ENCODE peak calls at places on chromosomes 3 and 15, in five cellular contexts. U is NB4, M is gastrocnemius medialis, X is WERI-Rb-1, A is AG09319. T is an unnamed sample.

GRCh38 chr3:25040739-25041138 is 387.3 kb upstream of the RARB start:
- DNase-seq in A (no peak), U (no peak), M (no peak), X (no peak), T (no peak)

GRCh38 chr15:49187537-49188245 is 17.6 kb downstream of the GALK2 start:
- DNase-seq in U (no peak), A (no peak), X (no peak), M (no peak), T (no peak)

GRCh38 chr3:106819445-106819844 is 557.8 kb upstream of the CCDC54 start:
- DNase-seq in U (no peak), X (no peak), A (no peak), M (no peak), T (no peak)

GRCh38 chr3:32703491-32703968 is 18.5 kb downstream of the CNOT10 start:
- DNase-seq in X (no peak), M (no peak), A (peak), U (no peak), T (no peak)

GRCh38 chr3:171428321-171428787 is 31.9 kb downstream of the TNIK start:
- DNase-seq in U (peak), A (no peak), X (no peak), M (no peak), T (no peak)

GRCh38 chr3:23734481-23734880 is 71.3 kb upstream of the UBE2E1 start:
- DNase-seq in X (no peak), A (no peak), U (no peak), M (no peak), T (no peak)

GRCh38 chr3:187130346-187131066 is 8.8 kb downstream of the RPL39L start:
- DNase-seq in A (no peak), M (no peak), U (no peak), X (no peak), T (no peak)

GRCh38 chr15:53559364-53560253 is 199.9 kb downstream of the WDR72 start:
- DNase-seq in A (no peak), M (no peak), U (no peak), X (no peak), T (no peak)

GRCh38 chr3:126375835-126376331 is 18.7 kb upstream of the KLF15 start:
- DNase-seq in A (no peak), U (no peak), M (no peak), X (no peak), T (peak)

GRCh38 chr3:15097889-15098288 is 1.1 kb downstream of the RBSN start:
- DNase-seq in A (no peak), M (no peak), X (no peak), U (peak), T (no peak)

GRCh38 chr3:129182390-129183180 is 1.1 kb downstream of the CNBP start:
- DNase-seq in M (no peak), A (no peak), U (peak), X (no peak), T (no peak)

GRCh38 chr3:41224120-41224806 is 25.0 kb downstream of the CTNNB1 start:
- DNase-seq in X (no peak), A (peak), M (no peak), U (no peak), T (no peak)

GRCh38 chr3:37768107-37768809 is 93.4 kb upstream of the CTDSPL start:
- DNase-seq in X (no peak), M (no peak), A (peak), U (no peak), T (no peak)

GRCh38 chr3:189961525-189962161 is 159.1 kb downstream of the P3H2 start:
- DNase-seq in X (peak), A (peak), M (peak), U (peak), T (peak)

GRCh38 chr15:37134699-37135131 is 34.4 kb upstream of the MEIS2 start:
- DNase-seq in U (peak), X (peak), A (no peak), M (no peak), T (no peak)

GRCh38 chr3:52846427-52846983 is 11.7 kb upstream of the MUSTN1 start:
- DNase-seq in A (no peak), U (no peak), X (peak), M (no peak), T (peak)

GRCh38 chr3:139758654-139759291 is 81.0 kb upstream of the NMNAT3 start:
- DNase-seq in X (peak), A (peak), M (no peak), U (no peak), T (no peak)

GRCh38 chr3:138774529-138775253 is 60.0 kb downstream of the PIK3CB start:
- DNase-seq in A (peak), U (peak), X (no peak), M (peak), T (no peak)

GRCh38 chr15:44676676-44677075 is 13.2 kb upstream of the SPG11 start:
- DNase-seq in X (no peak), A (no peak), M (no peak), U (no peak), T (no peak)

GRCh38 chr3:136093771-136094170 is 102.4 kb downstream of the MSL2 start:
- DNase-seq in M (no peak), U (no peak), A (no peak), X (no peak), T (no peak)

GRCh38 chr3:176566757-176567156 is 630.5 kb downstream of the TBL1XR1 start:
- DNase-seq in U (no peak), M (no peak), A (no peak), X (no peak), T (no peak)

GRCh38 chr3:51950899-51951298 is 4.3 kb upstream of the GPR62 start:
- DNase-seq in X (no peak), A (no peak), M (no peak), U (no peak), T (no peak)

GRCh38 chr3:131716943-131717342 is 214.2 kb upstream of the MRPL3 start:
- DNase-seq in A (no peak), U (no peak), X (no peak), M (no peak), T (no peak)

GRCh38 chr3:127888564-127889107 is 26.4 kb upstream of the KBTBD12 start:
- DNase-seq in M (no peak), A (no peak), U (no peak), X (peak), T (peak)

GRCh38 chr3:94522488-94522887 is 459.6 kb downstream of the NSUN3 start:
- DNase-seq in M (no peak), U (no peak), X (no peak), A (no peak), T (no peak)

GRCh38 chr15:24878153-24878552 is 76.6 kb upstream of the SNRPN start:
- DNase-seq in M (peak), A (no peak), U (no peak), X (peak), T (peak)

GRCh38 chr3:14007006-14007405 is 117.7 kb downstream of the CHCHD4 start:
- DNase-seq in U (no peak), M (no peak), A (no peak), X (no peak), T (no peak)

GRCh38 chr15:61479601-61480000 is 250.5 kb upstream of the RORA start:
- DNase-seq in U (no peak), M (no peak), A (no peak), X (no peak), T (no peak)

GRCh38 chr3:5231067-5231466 is 43.6 kb downstream of the EDEM1 start:
- DNase-seq in U (no peak), M (no peak), A (no peak), X (no peak), T (no peak)

GRCh38 chr15:94205366-94205765 is 26.0 kb upstream of the MCTP2 start:
- DNase-seq in A (peak), X (no peak), M (no peak), U (peak), T (no peak)

GRCh38 chr3:27561591-27561990 is 77.4 kb upstream of the SLC4A7 start:
- DNase-seq in X (no peak), M (no peak), A (no peak), U (no peak), T (no peak)

DNA sequence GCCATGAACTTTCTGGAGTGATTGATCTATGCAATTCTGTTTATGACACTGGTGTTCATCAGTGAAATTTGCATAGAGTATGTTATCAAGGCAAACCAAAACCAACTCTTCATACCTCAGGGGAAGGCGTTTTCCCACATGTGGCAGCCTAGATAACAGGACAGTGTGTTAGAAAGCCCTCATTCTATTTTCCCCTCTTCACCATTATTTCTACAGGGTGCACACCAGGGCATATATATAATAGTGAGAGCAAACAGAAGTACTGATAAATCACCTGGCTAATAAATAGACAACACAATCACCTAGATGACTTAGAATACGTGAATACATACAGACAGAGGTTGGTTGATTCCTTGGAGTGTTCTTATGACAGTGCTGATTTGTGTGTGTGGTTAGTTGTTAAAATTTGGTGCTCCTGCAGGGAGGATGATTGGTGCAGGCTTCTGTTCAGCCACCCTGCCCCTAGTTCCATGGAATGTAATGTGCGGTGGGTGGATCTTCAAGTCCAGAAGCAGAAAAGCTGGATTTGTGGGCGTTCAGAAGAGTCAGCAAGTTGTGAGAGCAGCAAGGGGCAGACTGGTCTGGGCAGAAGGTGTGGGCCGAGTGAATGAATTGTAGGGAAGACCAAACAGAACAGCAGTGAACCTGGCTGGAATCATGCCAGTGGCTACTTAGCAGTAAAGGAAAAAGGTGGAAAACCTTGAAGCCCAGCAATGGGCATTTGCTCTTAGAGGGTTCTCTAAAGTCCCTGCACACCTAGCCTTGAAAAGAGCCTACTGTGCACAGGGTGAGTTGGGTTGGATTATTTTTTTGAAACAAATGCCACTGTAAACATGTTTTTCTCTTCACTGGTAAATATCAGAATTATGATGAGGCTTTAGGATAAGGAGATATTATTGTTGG is 11.7 kb upstream of the RARRES1 start:
- DNase-seq in M (no peak), A (no peak), X (no peak), U (no peak), T (no peak)
- TF ChIP-seq CTCF in M (no peak), A (no peak), X (no peak), U (no peak), T (no peak)

DNA sequence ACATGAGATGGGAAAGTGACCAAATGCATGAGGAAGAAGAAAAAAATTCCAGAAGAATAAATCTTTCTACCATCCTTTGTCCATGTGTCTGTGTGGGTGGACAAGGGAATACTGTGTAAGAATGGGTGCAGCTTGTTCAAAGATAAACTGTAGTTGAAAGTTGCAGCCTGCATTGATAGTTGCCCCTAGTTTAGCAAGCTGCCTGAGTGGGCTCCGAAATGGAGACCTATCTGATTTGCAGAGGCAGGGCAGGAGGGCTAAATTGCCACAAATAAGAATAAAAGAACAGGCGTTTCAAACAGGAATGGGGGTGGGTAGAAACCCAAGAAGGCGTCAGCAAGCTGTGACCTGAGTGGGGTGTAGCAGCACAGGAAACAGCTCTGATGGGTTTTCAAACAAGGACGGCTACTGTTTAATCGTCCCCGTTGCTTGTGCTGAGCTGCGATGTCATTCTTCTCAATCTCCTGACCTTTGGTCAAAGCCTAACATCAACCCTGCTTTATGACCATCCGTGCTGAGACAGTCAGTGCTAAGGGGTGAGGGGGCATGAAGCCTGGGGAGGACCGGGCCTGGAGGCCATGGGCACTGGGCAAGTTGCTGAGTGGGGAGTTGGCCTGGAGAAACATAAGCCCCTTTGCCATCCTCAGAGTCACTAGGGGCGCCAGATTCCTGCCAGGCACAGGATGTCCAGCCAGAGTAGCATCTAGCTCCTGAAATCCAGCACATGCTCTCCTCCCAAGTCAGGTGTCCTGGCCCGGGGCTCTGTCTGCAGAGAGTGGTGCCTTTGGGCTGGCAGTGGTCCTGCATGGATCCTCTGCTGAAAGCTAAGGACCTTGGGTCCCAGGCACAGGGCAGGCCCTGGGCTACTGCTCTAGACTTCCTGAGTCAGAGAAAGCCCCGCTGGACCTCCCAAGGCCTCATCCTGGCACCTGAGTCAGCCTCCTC is 19.2 kb upstream of the C15orf39 start:
- DNase-seq in X (no peak), A (no peak), M (no peak), U (no peak), T (no peak)
- TF ChIP-seq CTCF in X (peak), A (no peak), M (no peak), U (no peak), T (no peak)

DNA sequence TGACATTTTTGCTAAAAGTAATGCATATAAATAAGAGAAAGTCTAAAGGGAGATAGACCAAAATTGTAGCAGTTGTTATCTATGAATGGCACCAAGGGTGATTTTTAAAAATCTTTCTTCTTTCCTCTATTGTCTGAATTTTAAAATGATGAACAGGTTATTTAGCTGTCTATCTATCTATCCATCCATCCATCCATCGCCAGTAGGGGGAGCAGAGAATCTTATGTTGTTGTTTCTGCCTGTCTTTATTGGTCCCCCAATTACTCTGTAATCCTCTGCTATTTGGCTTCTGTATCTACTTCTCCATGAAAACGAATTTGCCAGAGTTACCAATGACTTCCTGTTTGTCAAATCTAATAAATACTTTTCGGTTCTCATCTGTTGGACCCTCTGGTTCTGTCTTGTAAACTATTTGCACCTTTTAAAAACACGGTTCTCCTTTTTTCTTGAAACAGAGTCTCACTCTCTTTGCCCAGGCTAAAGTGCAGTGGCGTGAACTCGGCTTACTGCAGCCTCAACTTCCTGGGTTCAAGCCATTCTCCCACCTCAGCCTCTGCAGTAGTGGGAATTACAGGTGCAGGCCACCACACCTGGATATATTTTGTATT is 86.0 kb downstream of the ECT2 start:
- DNase-seq in A (peak), U (peak), M (no peak), X (peak), T (no peak)
- TF ChIP-seq CTCF in A (peak), U (peak), M (no peak), X (peak), T (peak)

DNA sequence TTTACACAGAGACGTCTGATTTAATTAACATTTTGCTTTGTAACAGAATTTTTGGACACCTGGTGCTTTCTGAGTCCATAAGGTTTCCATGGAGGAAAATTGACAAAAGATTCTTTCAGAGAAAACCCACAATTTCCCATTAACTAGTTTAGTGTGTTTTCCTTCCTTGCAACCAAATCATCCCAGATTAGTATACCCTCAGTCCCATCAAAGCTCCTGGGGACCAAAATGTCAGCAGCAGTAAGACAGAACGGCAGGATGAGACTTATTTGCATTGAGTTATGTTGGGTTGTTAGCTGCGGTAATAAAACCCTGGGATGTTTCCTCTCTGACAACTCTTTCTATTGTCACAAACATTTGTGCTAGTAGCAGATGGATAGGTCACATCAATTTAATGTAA is 32.4 kb upstream of the VPS33B start:
- DNase-seq in M (no peak), A (no peak), U (no peak), X (no peak), T (no peak)
- TF ChIP-seq CTCF in M (no peak), A (no peak), U (no peak), X (no peak), T (no peak)

GRCh38 chr15:88897142-88897455 is 1.8 kb upstream of the HAPLN3 start:
- DNase-seq in A (no peak), X (no peak), M (no peak), U (no peak), T (no peak)

GRCh38 chr15:88896339-88897033 is 1.1 kb upstream of the HAPLN3 start:
- DNase-seq in U (no peak), A (no peak), M (no peak), X (no peak), T (no peak)

GRCh38 chr15:88894819-88895767 is at the start of gene HAPLN3:
- DNase-seq in X (peak), A (no peak), M (no peak), U (peak), T (peak)

GRCh38 chr15:88891540-88892254 is 3.6 kb downstream of the HAPLN3 start:
- DNase-seq in X (no peak), A (no peak), M (no peak), U (no peak), T (no peak)

DNA sequence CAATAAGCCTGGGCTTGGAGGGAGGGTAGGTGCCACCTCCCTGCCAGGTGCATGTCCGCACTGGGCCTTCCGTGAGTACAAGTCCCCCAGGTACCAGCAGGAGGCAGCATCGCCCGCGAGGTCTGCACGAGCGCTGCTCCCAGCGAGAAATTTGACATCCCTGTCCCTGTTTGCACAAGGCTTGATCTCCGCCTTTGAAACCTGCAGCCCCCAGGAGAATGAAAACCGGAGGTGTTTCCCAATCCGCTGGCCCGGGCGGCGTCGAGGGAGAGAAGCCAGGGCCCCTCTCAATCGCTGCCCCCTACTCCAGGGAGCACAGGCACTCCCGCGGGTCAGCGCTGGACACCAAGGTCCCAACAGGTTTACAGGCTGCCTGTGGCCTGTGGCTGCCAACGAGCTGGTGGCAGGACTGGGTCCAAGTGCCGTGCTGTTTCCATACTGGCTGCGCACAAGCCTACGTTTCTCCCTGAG is 961 bp downstream of the HAPLN3 start:
- DNase-seq in X (peak), A (no peak), U (peak), M (no peak), T (peak)
- TF ChIP-seq CTCF in X (peak), A (peak), U (peak), M (peak), T (peak)

GRCh38 chr3:123584284-123584987 is 417 bp downstream of the HACD2 start:
- DNase-seq in A (no peak), M (peak), U (peak), X (no peak), T (peak)
- TF ChIP-seq CTCF in A (no peak), M (no peak), U (no peak), X (no peak), T (peak)

GRCh38 chr15:59830143-59830542 is 141.0 kb upstream of the BNIP2 start:
- DNase-seq in A (no peak), U (no peak), M (no peak), X (no peak), T (no peak)

GRCh38 chr15:59833366-59833765 is 144.2 kb upstream of the BNIP2 start:
- DNase-seq in M (no peak), X (no peak), A (no peak), U (no peak), T (no peak)

GRCh38 chr15:59828262-59828661 is 139.1 kb upstream of the BNIP2 start:
- DNase-seq in M (no peak), U (no peak), A (no peak), X (no peak), T (no peak)

GRCh38 chr15:59828871-59829270 is 139.8 kb upstream of the BNIP2 start:
- DNase-seq in U (no peak), A (no peak), M (no peak), X (no peak), T (no peak)

GRCh38 chr15:59830873-59831272 is 141.8 kb upstream of the BNIP2 start:
- DNase-seq in A (no peak), M (no peak), X (no peak), U (no peak), T (no peak)
- TF ChIP-seq CTCF in A (no peak), M (no peak), X (no peak), U (no peak), T (no peak)

GRCh38 chr3:147385059-147386012 is 21.0 kb downstream of the ZIC4 start:
- DNase-seq in M (no peak), U (no peak), A (no peak), X (no peak), T (no peak)

GRCh38 chr3:147381610-147382009 is 24.7 kb downstream of the ZIC4 start:
- DNase-seq in M (no peak), A (no peak), X (no peak), U (no peak), T (no peak)

GRCh38 chr3:147387550-147388394 is 18.6 kb downstream of the ZIC4 start:
- DNase-seq in M (no peak), X (no peak), U (no peak), A (no peak), T (no peak)

GRCh38 chr3:147383617-147384016 is 22.7 kb downstream of the ZIC4 start:
- DNase-seq in U (peak), X (no peak), M (no peak), A (no peak), T (no peak)

GRCh38 chr3:147384210-147385058 is 21.9 kb downstream of the ZIC4 start:
- DNase-seq in U (no peak), M (no peak), X (no peak), A (no peak), T (no peak)
- TF ChIP-seq CTCF in U (no peak), M (no peak), X (peak), A (no peak), T (no peak)